ENCODE peak calls at places on chromosomes 2 and 18, in eight cellular contexts. I, T, C, F, B, V, K and G are unnamed samples.
A peak's percentile ranks its signal among the peaks of the same experiment; 100 is the strongest.

GRCh38 chr2:101108357-101108756 is 42.8 kb downstream of the TBC1D8 start:
- DNase-seq in I (no peak), K (no peak), V (no peak), B (no peak), C (no peak), T (peak; percentile 78), F (peak; percentile 77), G (no peak)

GRCh38 chr2:100818606-100819364 is 1.2 kb upstream of the NPAS2 start:
- DNase-seq in T (peak; percentile 88), I (no peak), F (peak; percentile 82), B (peak; percentile 72), C (peak; percentile 80), V (no peak), K (peak; percentile 71), G (no peak)

GRCh38 chr2:106649306-106649705 is 162.1 kb downstream of the CD8B2 start:
- DNase-seq in C (no peak), V (no peak), I (no peak), K (no peak), F (no peak), T (no peak), B (no peak), G (no peak)

GRCh38 chr2:60565472-60565871 is 12.0 kb upstream of the BCL11A start:
- DNase-seq in T (no peak), C (peak; percentile 69), K (peak; percentile 39), V (no peak), I (no peak), F (no peak), B (peak; percentile 28), G (no peak)

GRCh38 chr18:43933177-43933576 is 655.9 kb upstream of the SYT4 start:
- DNase-seq in B (no peak), T (no peak), K (no peak), F (no peak), C (no peak), I (no peak), V (no peak), G (no peak)

GRCh38 chr18:79720359-79720733 is 40.7 kb downstream of the CTDP1 start:
- DNase-seq in T (no peak), V (no peak), B (no peak), I (no peak), K (no peak), C (no peak), F (no peak), G (no peak)

GRCh38 chr2:111186123-111186715 is 65.5 kb downstream of the BCL2L11 start:
- DNase-seq in C (no peak), K (peak; percentile 61), I (no peak), V (no peak), T (no peak), B (no peak), F (no peak), G (no peak)

GRCh38 chr2:236157366-236157765 is 10.8 kb downstream of the GBX2 start:
- DNase-seq in V (no peak), I (peak; percentile 8), F (no peak), T (no peak), K (no peak), C (no peak), B (no peak), G (no peak)

GRCh38 chr18:61991201-61991600 is 98.4 kb upstream of the RNF152 start:
- DNase-seq in I (no peak), K (no peak), F (no peak), C (no peak), T (no peak), V (no peak), B (peak; percentile 71), G (no peak)

GRCh38 chr2:23452853-23453420 is 68.0 kb downstream of the KLHL29 start:
- DNase-seq in C (no peak), K (no peak), B (peak; percentile 47), I (no peak), T (no peak), V (no peak), F (no peak), G (no peak)

GRCh38 chr2:18445412-18446320 is 114.8 kb downstream of the RDH14 start:
- DNase-seq in F (peak; percentile 67), V (peak; percentile 86), T (no peak), K (no peak), I (no peak), C (no peak), B (no peak), G (no peak)

GRCh38 chr2:105748564-105748963 is 3.9 kb downstream of the NCK2 start:
- DNase-seq in C (no peak), V (no peak), K (no peak), F (no peak), I (no peak), B (no peak), T (no peak), G (no peak)

GRCh38 chr2:234845602-234846588 is 105.9 kb upstream of the SH3BP4 start:
- DNase-seq in I (no peak), B (no peak), T (no peak), F (no peak), C (no peak), V (no peak), K (no peak), G (no peak)

GRCh38 chr2:162118166-162119031 is 33.6 kb downstream of the GCG start:
- DNase-seq in C (no peak), F (no peak), T (peak; percentile 44), V (no peak), I (no peak), B (peak; percentile 78), K (no peak), G (no peak)

GRCh38 chr2:42117923-42118758 is 51.0 kb upstream of the EML4 start:
- DNase-seq in I (no peak), C (peak; percentile 26), F (no peak), B (peak; percentile 78), T (no peak), V (no peak), K (no peak), G (no peak)

GRCh38 chr2:71223767-71224333 is 3.1 kb downstream of the PAIP2B start:
- DNase-seq in C (peak; percentile 90), F (peak; percentile 83), K (peak; percentile 64), B (peak; percentile 16), I (no peak), T (peak; percentile 84), V (peak; percentile 24), G (no peak)

GRCh38 chr2:238294046-238294392 is 5.6 kb upstream of the PER2 start:
- DNase-seq in F (peak; percentile 44), I (peak; percentile 70), K (no peak), B (no peak), T (no peak), C (no peak), V (peak; percentile 16), G (no peak)
- H3K4me1 ChIP-seq in F (no peaks in the 10 kb centered on the region), I (peaks cover 5% of the 10 kb centered on the region), K (peaks cover 6% of the 10 kb centered on the region), B (no peaks in the 10 kb centered on the region), T (peaks cover 8% of the 10 kb centered on the region), C (peaks cover 15% of the 10 kb centered on the region), V (peaks cover 8% of the 10 kb centered on the region), G (peaks cover 17% of the 10 kb centered on the region)

DNA sequence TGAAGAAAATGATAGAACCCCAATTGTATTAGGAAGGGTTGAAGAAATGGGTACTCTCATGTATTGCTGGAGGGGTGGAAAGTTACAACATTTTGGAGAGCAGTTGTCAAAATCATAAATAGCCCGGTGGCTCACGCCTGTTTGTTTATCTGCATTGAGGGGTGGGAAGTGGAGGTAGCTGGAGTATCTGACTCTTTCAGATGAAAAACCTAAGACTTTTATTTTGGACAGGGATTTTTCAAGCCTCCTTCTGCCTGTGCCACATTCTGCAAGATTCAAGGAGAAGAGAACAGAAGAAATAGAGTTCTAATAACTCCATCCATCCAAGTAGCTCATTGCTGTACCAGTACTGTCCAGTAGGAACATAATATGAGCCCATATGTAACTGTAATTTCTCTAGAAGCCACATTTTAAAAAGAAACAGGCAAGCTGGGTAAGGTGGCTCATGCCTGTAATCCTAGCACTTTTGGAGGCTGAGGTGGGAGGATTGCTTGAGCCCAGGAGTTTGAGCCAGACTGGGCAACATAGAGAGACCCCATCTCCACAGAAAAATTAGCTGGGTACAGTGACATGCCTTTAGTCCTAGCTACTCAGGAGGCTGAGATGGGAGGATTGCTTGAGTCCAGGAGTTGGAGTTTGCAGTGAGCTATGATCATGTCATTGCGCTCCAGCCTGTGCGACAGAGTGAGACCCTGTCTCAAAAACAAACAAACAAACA is 35.5 kb upstream of the NT5DC4 start:
- DNase-seq in K (no peak), V (no peak), T (no peak), F (no peak), C (no peak), I (no peak), B (no peak), G (no peak)
- TF ChIP-seq CTCF in K (peak; percentile 9), V (no peak), T (no peak), F (no peak), C (peak; percentile 23), I (no peak), B (no peak), G (no peak)

GRCh38 chr2:136130045-136130444 is 12.1 kb upstream of the CXCR4 start:
- DNase-seq in I (no peak), B (no peak), T (no peak), C (no peak), V (no peak), K (no peak), F (no peak), G (no peak)

GRCh38 chr2:136127356-136127755 is 9.4 kb upstream of the CXCR4 start:
- DNase-seq in T (no peak), I (no peak), K (no peak), F (no peak), V (no peak), B (no peak), C (no peak), G (no peak)

GRCh38 chr2:136130511-136130910 is 12.6 kb upstream of the CXCR4 start:
- DNase-seq in T (no peak), K (no peak), V (no peak), F (no peak), C (no peak), I (no peak), B (no peak), G (no peak)

GRCh38 chr2:136129601-136130000 is 11.7 kb upstream of the CXCR4 start:
- DNase-seq in F (no peak), K (no peak), V (no peak), B (no peak), C (no peak), I (no peak), T (no peak), G (no peak)

DNA sequence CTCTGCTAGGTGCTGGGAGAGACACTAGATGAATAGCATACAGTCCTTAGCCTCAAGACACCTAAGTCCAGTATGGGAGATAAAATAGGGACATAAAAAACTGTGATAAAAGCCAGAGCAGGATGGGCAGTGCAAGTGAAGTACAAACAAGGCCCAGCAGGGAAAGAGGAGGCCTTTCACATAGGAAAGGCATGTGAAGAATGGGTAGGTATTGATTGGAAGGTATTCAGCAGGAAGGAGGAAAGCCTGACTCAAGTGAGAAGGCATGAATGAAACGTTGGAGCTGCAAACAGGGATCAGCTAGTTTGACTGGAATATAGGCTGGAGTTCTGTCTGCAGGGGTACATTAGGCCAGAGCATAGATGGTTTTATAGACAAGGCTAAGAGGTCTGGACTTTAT is 11.0 kb upstream of the CXCR4 start:
- DNase-seq in K (no peak), C (peak; percentile 24), V (no peak), T (no peak), I (no peak), B (no peak), F (no peak), G (no peak)
- H3K4me1 ChIP-seq in K (no peaks in the 10 kb centered on the region), C (peaks cover 30% of the 10 kb centered on the region), V (peaks cover 5% of the 10 kb centered on the region), T (no peaks in the 10 kb centered on the region), I (peaks cover 34% of the 10 kb centered on the region), B (no peaks in the 10 kb centered on the region), F (no peaks in the 10 kb centered on the region), G (peaks cover 22% of the 10 kb centered on the region)

DNA sequence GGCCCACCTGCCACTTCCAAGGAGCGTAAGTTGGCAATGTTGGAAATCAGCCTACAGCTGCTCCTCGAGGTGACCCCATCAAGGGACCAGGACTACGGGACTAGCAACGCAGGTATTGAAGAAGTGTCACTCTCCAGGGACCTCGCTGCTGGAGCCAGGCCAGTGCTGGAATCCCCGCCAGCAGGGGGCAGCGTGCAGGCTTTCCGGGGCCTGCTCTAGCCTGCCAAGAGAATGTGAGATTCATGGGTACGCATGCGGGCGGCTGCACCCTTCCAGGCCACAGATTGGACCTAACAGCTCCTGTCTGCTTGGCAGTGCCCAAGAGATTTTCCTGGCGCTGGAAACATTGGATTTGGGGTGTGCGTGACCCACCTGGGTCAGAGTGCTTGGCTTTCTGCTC is 182.8 kb upstream of the RAB12 start:
- DNase-seq in K (no peak), I (no peak), B (no peak), F (no peak), C (peak; percentile 70), V (no peak), T (no peak), G (no peak)
- TF ChIP-seq CTCF in K (no peak), I (peak; percentile 19), B (peak; percentile 10), F (no peak), C (peak; percentile 72), V (no peak), T (no peak), G (no peak)